ENCODE peak calls at places on chromosomes 11 and 22, in four cellular contexts. E, F, C and N are unnamed samples.

GRCh38 chr11:18011633-18012313 is 1.1 kb downstream of the SERGEF start:
- DNase-seq in F (peak), C (no peak), E (no peak), N (no peak)

GRCh38 chr11:17405232-17406005 is 17.0 kb upstream of the KCNJ11 start:
- DNase-seq in C (peak), F (peak), E (peak), N (peak)

GRCh38 chr22:48071305-48071704 is 1308.9 kb downstream of the TBC1D22A start:
- DNase-seq in E (no peak), F (no peak), C (no peak), N (no peak)

GRCh38 chr11:31542862-31543261 is 33.3 kb downstream of the ELP4 start:
- DNase-seq in C (no peak), F (no peak), E (no peak), N (no peak)

GRCh38 chr22:46626911-46627805 is 7.0 kb downstream of the GRAMD4 start:
- DNase-seq in C (peak), F (peak), E (no peak), N (no peak)

GRCh38 chr11:70473873-70474690 is 75.8 kb downstream of the CTTN start:
- DNase-seq in E (no peak), C (no peak), F (no peak), N (no peak)

GRCh38 chr11:36431429-36432092 is 78.5 kb downstream of the TRAF6 start:
- DNase-seq in F (no peak), C (no peak), E (peak), N (no peak)

GRCh38 chr22:42396621-42397331 is 35.4 kb downstream of the NFAM1 start:
- DNase-seq in C (peak), E (no peak), F (no peak), N (peak)

GRCh38 chr11:72005347-72006260 is 6.9 kb downstream of the IL18BP start:
- DNase-seq in F (no peak), C (no peak), E (no peak), N (no peak)

GRCh38 chr11:86537541-86538222 is 134.7 kb downstream of the ME3 start:
- DNase-seq in C (no peak), F (no peak), E (no peak), N (no peak)

GRCh38 chr22:37559901-37560681 is at the start of gene CDC42EP1:
- DNase-seq in C (no peak), E (peak), F (peak), N (no peak)

GRCh38 chr11:19714093-19714386 is 1.4 kb downstream of the NAV2 start:
- DNase-seq in E (no peak), F (no peak), C (no peak), N (no peak)

GRCh38 chr11:82790723-82791487 is 57.2 kb upstream of the FAM181B start:
- DNase-seq in F (no peak), E (no peak), C (no peak), N (no peak)

GRCh38 chr11:92550871-92551270 is 326.3 kb downstream of the FAT3 start:
- DNase-seq in C (no peak), E (no peak), F (no peak), N (no peak)

GRCh38 chr11:120551191-120551590 is 39.6 kb downstream of the GRIK4 start:
- DNase-seq in F (no peak), E (no peak), C (no peak), N (no peak)

GRCh38 chr11:95711162-95711944 is 78.2 kb downstream of the FAM76B start:
- DNase-seq in E (no peak), C (no peak), F (no peak), N (no peak)

GRCh38 chr22:43446037-43446803 is 34.4 kb downstream of the MPPED1 start:
- DNase-seq in C (no peak), E (no peak), F (no peak), N (no peak)

DNA sequence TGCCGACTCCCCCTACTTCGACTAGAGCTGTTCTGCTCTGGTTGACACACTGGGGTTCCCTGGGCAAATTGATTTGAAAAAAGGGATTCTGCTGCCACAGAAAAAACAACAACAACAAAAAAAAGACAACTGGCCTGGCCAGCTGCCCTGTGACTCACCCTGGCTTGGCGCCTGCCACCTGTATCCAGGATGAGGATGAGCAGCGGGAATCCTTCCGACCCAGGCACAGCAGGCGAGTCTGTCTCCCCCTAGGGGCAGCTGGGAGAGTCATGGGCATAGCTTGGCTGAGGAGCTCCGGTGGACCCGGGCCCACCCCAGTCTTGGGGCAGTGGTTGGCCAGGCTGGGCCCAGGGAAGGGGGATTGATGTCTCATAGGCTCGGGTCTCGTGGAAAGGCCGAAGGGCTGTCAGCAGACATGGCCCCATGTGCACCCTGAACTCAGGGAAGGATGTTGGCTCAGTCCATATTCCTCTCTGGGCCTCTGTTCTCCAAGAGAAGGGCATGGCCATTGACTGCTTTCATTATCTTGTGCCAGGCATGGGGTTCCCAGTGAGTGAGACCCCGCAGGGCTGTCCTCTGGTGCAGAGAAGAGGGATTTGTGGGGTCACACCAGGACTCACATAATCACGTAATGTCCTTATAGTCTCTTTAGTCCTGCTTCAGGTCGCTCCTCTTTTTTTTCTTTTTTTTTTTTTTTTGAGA is 10.4 kb upstream of the SUN2 start:
- DNase-seq in F (peak), E (peak), C (peak), N (no peak)
- TF ChIP-seq CTCF in F (peak), E (peak), C (no peak), N (peak)

DNA sequence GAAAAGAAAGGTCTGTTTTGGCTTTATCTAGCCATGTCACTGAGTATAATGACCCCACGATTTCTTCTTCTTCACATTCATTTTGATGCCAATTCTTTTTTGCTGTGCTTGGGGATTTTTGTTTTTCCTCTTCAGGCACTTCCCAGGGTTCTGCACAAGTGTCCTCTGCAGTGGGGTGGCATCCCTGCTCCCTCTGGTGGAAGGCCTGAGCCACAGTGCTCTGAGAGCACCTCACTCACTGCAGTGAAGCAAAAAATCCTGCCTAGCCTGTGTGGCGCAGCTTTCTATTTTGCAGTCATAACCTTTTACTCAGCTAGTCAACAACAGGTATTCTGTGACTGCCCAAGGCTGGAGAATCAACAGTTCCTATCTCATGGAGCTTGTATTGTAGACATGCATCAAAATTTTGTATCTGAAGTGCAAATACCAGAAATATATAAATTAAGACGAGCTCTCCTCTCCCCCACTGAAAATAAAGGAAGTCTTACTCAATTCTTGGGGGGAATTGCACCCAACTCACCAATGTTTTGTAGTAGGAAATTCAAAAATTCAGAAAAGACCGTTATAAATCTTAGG is 153.3 kb downstream of the NCAM1 start:
- DNase-seq in E (peak), F (peak), C (no peak), N (no peak)
- TF ChIP-seq CTCF in E (peak), F (peak), C (no peak), N (peak)

GRCh38 chr11:12362857-12363256 is 14.5 kb upstream of the PARVA start:
- DNase-seq in F (no peak), C (no peak), E (no peak), N (no peak)
- TF ChIP-seq CTCF in F (no peak), C (no peak), E (no peak), N (no peak)

DNA sequence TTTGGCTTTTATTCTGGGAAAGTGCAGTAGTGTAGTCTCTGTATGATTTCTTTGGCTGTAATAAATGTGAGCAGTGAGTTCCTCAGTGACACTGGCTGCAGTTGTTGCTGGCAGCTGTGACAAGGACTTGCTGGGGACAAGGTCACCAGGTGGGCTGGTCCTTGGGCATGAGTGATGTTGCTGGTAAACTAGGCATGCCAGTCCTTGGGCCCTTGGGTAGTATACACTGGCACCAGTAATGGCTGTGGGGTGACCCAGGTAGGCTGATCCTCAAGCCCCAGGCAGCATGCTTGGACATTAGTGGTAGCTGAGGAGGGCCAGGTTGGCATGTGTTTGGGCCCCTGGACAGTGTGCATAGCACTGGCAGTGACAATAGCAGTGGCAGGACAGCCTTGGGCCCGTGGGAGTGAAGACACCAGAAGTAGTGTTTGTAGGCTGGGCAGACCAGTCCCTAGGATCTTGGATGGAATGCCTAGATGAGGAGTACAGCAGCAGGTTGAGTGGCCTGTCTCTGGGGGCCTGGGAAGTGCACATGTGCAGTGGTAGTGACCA is 164.3 kb downstream of the GUCY1A2 start:
- DNase-seq in F (no peak), C (no peak), E (no peak), N (peak)
- TF ChIP-seq CTCF in F (no peak), C (no peak), E (no peak), N (no peak)

GRCh38 chr11:30197869-30198268 is 32.9 kb upstream of the FSHB start:
- DNase-seq in C (no peak), F (no peak), E (no peak), N (no peak)
- TF ChIP-seq CTCF in C (no peak), F (no peak), E (no peak), N (no peak)

DNA sequence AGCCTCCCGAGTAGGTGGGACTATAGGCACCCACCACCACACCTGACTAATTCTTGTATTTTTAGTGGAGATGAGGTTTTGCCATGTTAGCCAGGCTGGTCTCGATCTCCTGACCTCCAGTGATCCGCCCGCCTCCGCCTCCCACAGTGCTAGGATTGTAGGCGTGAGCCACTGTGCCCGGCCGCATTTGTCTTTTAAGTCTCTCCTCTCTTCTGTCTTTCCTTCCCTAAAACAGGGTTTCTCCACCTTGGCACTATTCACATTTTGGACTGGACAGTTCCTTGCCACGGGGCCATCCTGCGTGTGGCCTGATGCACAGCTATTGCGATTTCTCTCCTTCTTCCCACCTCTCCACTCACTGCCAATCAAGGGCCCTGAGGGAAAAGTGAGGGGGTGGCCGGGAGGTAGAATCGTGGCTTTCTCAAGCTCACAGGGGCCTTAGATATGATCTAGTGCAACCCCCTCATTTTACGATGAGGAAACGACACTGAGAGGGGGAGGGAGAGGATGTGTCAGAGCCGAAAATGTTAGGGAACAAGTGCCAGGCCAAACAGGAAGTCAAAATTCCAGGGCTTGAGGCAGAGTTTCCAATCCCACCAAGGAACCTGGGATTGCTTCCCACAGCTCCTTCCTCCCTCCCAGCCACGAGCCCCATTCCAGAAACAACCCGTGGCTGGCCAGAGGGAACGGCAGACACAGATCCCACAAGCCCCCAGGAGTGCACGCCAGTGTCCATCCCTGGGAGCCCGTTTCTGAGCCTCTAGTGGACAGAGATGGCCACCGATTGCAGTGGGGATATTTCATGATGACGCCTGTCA is 21.2 kb downstream of the SCGB1A1 start:
- DNase-seq in F (no peak), C (peak), E (no peak), N (peak)
- TF ChIP-seq CTCF in F (no peak), C (no peak), E (no peak), N (no peak)

DNA sequence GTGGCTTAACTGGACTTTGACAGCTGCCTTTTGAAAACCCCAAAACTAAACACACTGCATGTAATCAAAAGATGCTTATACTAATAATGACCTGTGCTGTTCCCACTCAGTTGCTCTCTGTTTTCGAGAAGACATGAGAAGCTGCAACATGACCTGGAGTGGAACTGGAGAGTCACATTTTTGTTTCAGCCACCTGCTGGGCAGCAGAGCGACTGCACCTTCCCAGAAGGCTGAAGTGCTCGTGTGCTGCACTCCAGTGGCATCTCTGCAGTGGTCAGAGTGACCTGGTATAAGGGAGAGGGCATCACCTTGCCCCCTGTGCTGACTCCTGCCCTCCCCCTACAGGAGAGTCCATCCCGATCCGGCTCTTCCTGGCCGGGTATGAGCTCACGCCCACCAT is 8.6 kb downstream of the THYN1 start:
- DNase-seq in C (no peak), E (no peak), F (no peak), N (no peak)
- TF ChIP-seq CTCF in C (no peak), E (peak), F (no peak), N (peak)

GRCh38 chr11:62105611-62106245 is 18.1 kb upstream of the INCENP start:
- DNase-seq in F (no peak), C (no peak), E (no peak), N (no peak)
- TF ChIP-seq CTCF in F (no peak), C (no peak), E (no peak), N (no peak)

GRCh38 chr11:130164221-130164570 is 4.6 kb downstream of the ST14 start:
- DNase-seq in C (no peak), E (no peak), F (no peak), N (no peak)

GRCh38 chr11:130161441-130161840 is 1.9 kb downstream of the ST14 start:
- DNase-seq in F (no peak), E (no peak), C (no peak), N (no peak)

GRCh38 chr11:130162733-130163132 is 3.2 kb downstream of the ST14 start:
- DNase-seq in C (no peak), E (no peak), F (no peak), N (no peak)

GRCh38 chr11:130165601-130166456 is 6.2 kb downstream of the ST14 start:
- DNase-seq in E (no peak), F (no peak), C (peak), N (peak)

GRCh38 chr11:130163346-130164220 is 4.0 kb downstream of the ST14 start:
- DNase-seq in C (peak), E (no peak), F (no peak), N (peak)
- TF ChIP-seq CTCF in C (no peak), E (no peak), F (no peak), N (no peak)